ENCODE peak calls at places on chromosomes 11 and 22, in nine cellular contexts. D is mesenchymal stem cell, A is uterus, Y is choroid plexus epithelial cell, H is AG09309, K is cardiac fibroblast, E is left lung, N is fibroblast of mammary gland, T is AG10803. B is an unnamed sample.

GRCh38 chr11:32225491-32226285 is 134.8 kb downstream of the RCN1 start:
- DNase-seq in T (no peak), D (no peak), Y (no peak), E (no peak), N (no peak), K (no peak), A (no peak), H (no peak), B (no peak)

GRCh38 chr11:34968862-34969261 is 52.4 kb downstream of the PDHX start:
- DNase-seq in H (no peak), T (no peak), Y (no peak), E (no peak), A (no peak), K (no peak), N (no peak), D (no peak), B (no peak)

GRCh38 chr11:127627629-127628462 is 627.3 kb upstream of the KIRREL3 start:
- DNase-seq in K (no peak), T (no peak), N (no peak), E (peak), H (no peak), A (no peak), Y (no peak), D (no peak), B (no peak)

GRCh38 chr22:30308518-30309230 is 18.1 kb downstream of the TBC1D10A start:
- DNase-seq in D (peak), A (no peak), K (no peak), N (peak), H (no peak), E (no peak), Y (peak), T (peak), B (no peak)

GRCh38 chr11:78586452-78587046 is 11.9 kb upstream of the NARS2 start:
- DNase-seq in E (no peak), A (no peak), D (no peak), H (no peak), T (no peak), N (peak), Y (peak), K (no peak), B (no peak)

GRCh38 chr22:19805821-19806212 is 45.2 kb downstream of the TBX1 start:
- DNase-seq in Y (no peak), A (peak), T (no peak), H (no peak), N (no peak), D (no peak), K (no peak), E (peak), B (no peak)

GRCh38 chr11:84894666-84895065 is 732.5 kb downstream of the DLG2 start:
- DNase-seq in H (no peak), N (no peak), T (no peak), A (no peak), D (no peak), K (no peak), E (no peak), Y (no peak), B (no peak)

GRCh38 chr11:33732176-33732575 is 4.0 kb downstream of the CD59 start:
- DNase-seq in D (no peak), Y (no peak), H (no peak), T (no peak), E (no peak), N (no peak), A (no peak), K (no peak), B (no peak)

GRCh38 chr11:76577199-76577920 is 93.2 kb downstream of the LRRC32 start:
- DNase-seq in E (no peak), Y (peak), T (peak), H (peak), D (peak), N (no peak), A (no peak), K (peak), B (peak)

GRCh38 chr11:110962907-110963306 is 250.7 kb upstream of the ARHGAP20 start:
- DNase-seq in D (peak), A (no peak), T (no peak), N (no peak), K (no peak), Y (peak), E (no peak), H (no peak), B (no peak)

GRCh38 chr22:49286236-49286760 is 541.4 kb downstream of the BRD1 start:
- DNase-seq in H (no peak), T (no peak), A (no peak), N (no peak), Y (no peak), D (no peak), K (no peak), E (no peak), B (no peak)

GRCh38 chr22:47030143-47030641 is 267.7 kb downstream of the TBC1D22A start:
- DNase-seq in T (peak), E (no peak), N (peak), Y (no peak), K (no peak), D (no peak), H (no peak), A (no peak), B (no peak)

GRCh38 chr11:110219011-110219785 is 77.2 kb downstream of the RDX start:
- DNase-seq in K (peak), T (peak), E (no peak), N (peak), H (no peak), A (no peak), D (no peak), Y (no peak), B (no peak)

GRCh38 chr11:45929486-45930030 is 7.1 kb downstream of the LARGE2 start:
- DNase-seq in T (no peak), D (no peak), A (no peak), N (no peak), K (no peak), E (no peak), H (no peak), Y (no peak), B (no peak)

GRCh38 chr11:65298655-65299179 is 15.9 kb upstream of the CDC42EP2 start:
- DNase-seq in K (peak), A (peak), T (peak), D (peak), H (peak), Y (peak), N (peak), E (no peak), B (no peak)

GRCh38 chr11:76410771-76411423 is 29.8 kb downstream of the GVQW3 start:
- DNase-seq in N (peak), E (no peak), A (peak), Y (no peak), D (no peak), H (no peak), T (no peak), K (no peak), B (no peak)

GRCh38 chr11:27215471-27216267 is 147.3 kb downstream of the CCDC34 start:
- DNase-seq in N (no peak), A (peak), Y (no peak), K (peak), H (no peak), E (peak), D (no peak), T (no peak), B (no peak)

GRCh38 chr11:71339178-71339881 is 87.0 kb upstream of the SHANK2 start:
- DNase-seq in N (peak), K (peak), T (peak), D (no peak), Y (no peak), A (no peak), H (no peak), E (no peak), B (no peak)

GRCh38 chr22:43925433-43926348 is 2.1 kb downstream of the PNPLA3 start:
- DNase-seq in T (no peak), K (peak), D (peak), E (no peak), N (no peak), A (no peak), Y (no peak), H (no peak), B (no peak)

GRCh38 chr11:109350091-109350490 is 71.9 kb upstream of the C11orf87 start:
- DNase-seq in H (no peak), E (no peak), T (no peak), Y (no peak), N (no peak), K (no peak), D (no peak), A (no peak), B (no peak)

GRCh38 chr11:4936745-4937144 is 10.7 kb downstream of the OR51A4 start:
- DNase-seq in K (no peak), N (no peak), Y (no peak), H (no peak), D (no peak), A (no peak), E (no peak), T (no peak), B (no peak)

GRCh38 chr22:29288837-29289236 is 17.6 kb upstream of the GAS2L1 start:
- DNase-seq in N (no peak), A (no peak), Y (no peak), T (no peak), H (no peak), D (no peak), K (no peak), E (no peak), B (no peak)

GRCh38 chr22:27996529-27996925 is 77.5 kb upstream of the PITPNB start:
- DNase-seq in Y (no peak), A (no peak), E (peak), K (no peak), N (no peak), D (no peak), T (no peak), H (no peak), B (no peak)

GRCh38 chr11:83713701-83714100 is 427.5 kb upstream of the CCDC90B start:
- DNase-seq in E (peak), H (no peak), T (peak), A (peak), N (peak), D (peak), Y (peak), K (no peak), B (peak)

GRCh38 chr11:45031912-45032519 is 81.3 kb upstream of the TP53I11 start:
- DNase-seq in K (no peak), N (no peak), E (no peak), A (no peak), T (no peak), Y (no peak), D (no peak), H (no peak), B (no peak)

GRCh38 chr11:64069401-64070300 is 33.9 kb downstream of the FLRT1 start:
- DNase-seq in Y (no peak), T (no peak), N (no peak), E (no peak), K (no peak), D (no peak), A (no peak), H (no peak), B (no peak)

GRCh38 chr11:42023267-42023666 is 563.8 kb upstream of the LRRC4C start:
- DNase-seq in E (no peak), D (no peak), T (no peak), H (no peak), K (no peak), Y (no peak), A (no peak), N (no peak), B (no peak)

GRCh38 chr11:116162086-116162485 is 610.7 kb downstream of the BUD13 start:
- DNase-seq in D (no peak), N (no peak), H (no peak), T (no peak), K (no peak), Y (no peak), E (no peak), A (no peak), B (no peak)

GRCh38 chr11:57781529-57781943 is 19.9 kb downstream of the CTNND1 start:
- DNase-seq in E (peak), T (no peak), H (no peak), K (peak), N (peak), A (no peak), Y (no peak), D (peak), B (no peak)

GRCh38 chr11:119319136-119319701 is 2.3 kb upstream of the MCAM start:
- DNase-seq in A (no peak), T (no peak), N (no peak), E (no peak), H (no peak), K (no peak), D (no peak), Y (no peak), B (no peak)

GRCh38 chr11:29333993-29334780 is 682.6 kb downstream of the KCNA4 start:
- DNase-seq in H (no peak), K (peak), Y (peak), E (no peak), N (peak), T (peak), D (peak), A (no peak), B (no peak)

GRCh38 chr11:119363874-119364590 is 17.5 kb downstream of the USP2 start:
- DNase-seq in E (no peak), A (peak), D (no peak), T (peak), K (peak), H (no peak), Y (no peak), N (no peak), B (no peak)

GRCh38 chr11:35723493-35724284 is 61.1 kb downstream of the TRIM44 start:
- DNase-seq in E (no peak), N (peak), K (peak), T (no peak), A (no peak), D (peak), H (no peak), Y (peak), B (no peak)

GRCh38 chr11:122159861-122160260 is 43.8 kb upstream of the BLID start:
- DNase-seq in D (no peak), E (no peak), N (no peak), H (no peak), A (no peak), K (no peak), Y (no peak), T (no peak), B (no peak)
- H3K4me3 ChIP-seq in D (no peak), E (no peak), N (no peak), H (no peak), A (peak), K (no peak), Y (no peak), T (peak), B (no peak)

GRCh38 chr11:12287374-12288211 is 89.8 kb upstream of the PARVA start:
- DNase-seq in K (peak), T (peak), D (peak), H (peak), A (peak), Y (peak), N (peak), E (peak), B (peak)
- H3K4me3 ChIP-seq in K (peak), T (peak), D (no peak), H (peak), A (no peak), Y (peak), N (peak), E (no peak), B (peak)

GRCh38 chr22:37267128-37267587 is 15.2 kb upstream of the CYTH4 start:
- DNase-seq in K (peak), A (no peak), T (no peak), D (peak), H (no peak), N (no peak), E (peak), Y (peak), B (no peak)

GRCh38 chr22:37266581-37267127 is 15.7 kb upstream of the CYTH4 start:
- DNase-seq in H (no peak), Y (no peak), T (no peak), K (no peak), D (no peak), E (no peak), A (no peak), N (no peak), B (no peak)

GRCh38 chr22:37269930-37270678 is 12.2 kb upstream of the CYTH4 start:
- DNase-seq in H (no peak), T (no peak), K (no peak), D (no peak), N (no peak), A (no peak), E (peak), Y (no peak), B (no peak)

GRCh38 chr22:37270928-37271650 is 11.2 kb upstream of the CYTH4 start:
- DNase-seq in H (no peak), A (no peak), E (peak), T (peak), D (no peak), N (peak), K (peak), Y (no peak), B (no peak)

GRCh38 chr22:37267661-37268413 is 14.5 kb upstream of the CYTH4 start:
- DNase-seq in H (no peak), K (no peak), E (peak), T (no peak), D (peak), N (no peak), Y (no peak), A (no peak), B (no peak)
- H3K4me3 ChIP-seq in H (no peak), K (no peak), E (peak), T (no peak), D (no peak), N (no peak), Y (no peak), A (no peak), B (no peak)

DNA sequence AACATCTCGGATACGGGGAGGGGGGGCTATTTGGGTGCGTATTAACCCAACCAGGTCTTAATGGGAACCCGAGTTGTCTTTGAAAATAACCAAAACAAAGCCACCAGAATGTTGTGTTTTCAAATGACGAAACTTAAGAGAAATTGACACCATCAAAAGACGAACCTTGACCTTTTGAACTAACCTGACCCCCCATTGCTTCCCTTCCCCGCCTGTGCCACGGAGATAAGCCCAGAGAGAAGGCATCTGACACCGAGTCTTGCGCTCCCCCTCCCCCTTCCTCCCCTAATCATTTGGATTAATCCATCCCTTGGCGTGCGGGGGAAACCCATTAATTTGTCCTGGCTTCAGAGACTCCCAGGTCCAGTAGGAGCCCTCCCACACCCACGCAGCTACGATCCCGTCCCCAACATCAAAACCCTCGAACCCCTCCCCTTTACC is 4.5 kb upstream of the GCAT start:
- DNase-seq in Y (no peak), N (no peak), H (no peak), T (no peak), D (no peak), E (no peak), K (no peak), A (no peak), B (no peak)
- H3K4me3 ChIP-seq in Y (peak), N (peak), H (no peak), T (no peak), D (no peak), E (peak), K (no peak), A (no peak), B (peak)

GRCh38 chr11:90220391-90220790 is 2.5 kb downstream of the CHORDC1 start:
- DNase-seq in T (peak), K (peak), D (peak), N (peak), A (no peak), Y (peak), E (no peak), H (peak), B (no peak)
- H3K4me3 ChIP-seq in T (no peak), K (no peak), D (no peak), N (no peak), A (no peak), Y (no peak), E (peak), H (no peak), B (no peak)

DNA sequence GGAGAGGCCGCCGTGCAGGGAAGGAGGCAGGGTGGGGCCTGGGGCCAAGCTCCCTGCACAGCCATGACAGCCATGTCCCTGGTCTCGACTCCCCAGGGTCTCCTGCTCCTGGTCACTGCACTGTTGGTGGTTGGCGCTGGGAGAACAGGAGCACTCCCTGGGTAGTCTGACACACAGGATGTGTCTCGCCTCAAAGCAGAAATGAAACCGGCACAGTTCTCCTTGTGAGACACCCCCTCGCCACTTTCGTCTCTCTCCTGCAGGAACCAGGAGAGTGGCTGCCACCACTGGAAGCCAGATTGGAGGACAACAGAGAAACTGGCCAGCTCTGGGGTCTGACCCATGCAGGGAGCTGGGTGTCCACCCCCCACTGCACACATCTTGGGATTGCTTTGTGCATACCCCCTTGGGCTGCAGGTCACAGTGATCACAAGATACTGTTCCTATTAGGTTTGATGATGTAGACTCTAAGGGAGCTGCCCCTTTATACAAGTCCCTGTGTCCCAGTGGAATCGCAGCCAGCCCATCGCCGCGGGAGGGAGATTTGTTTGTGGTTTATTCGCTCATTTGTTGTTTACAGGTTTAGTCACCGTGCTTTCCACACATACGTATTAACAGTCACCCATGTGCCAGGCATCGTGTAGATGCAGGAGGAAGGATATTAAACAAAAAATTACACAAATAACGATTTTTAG is 27.0 kb upstream of the YWHAH start:
- DNase-seq in N (no peak), Y (no peak), T (no peak), H (no peak), K (no peak), D (no peak), A (no peak), E (peak), B (no peak)
- H3K4me3 ChIP-seq in N (no peak), Y (no peak), T (no peak), H (no peak), K (no peak), D (no peak), A (no peak), E (no peak), B (no peak)

DNA sequence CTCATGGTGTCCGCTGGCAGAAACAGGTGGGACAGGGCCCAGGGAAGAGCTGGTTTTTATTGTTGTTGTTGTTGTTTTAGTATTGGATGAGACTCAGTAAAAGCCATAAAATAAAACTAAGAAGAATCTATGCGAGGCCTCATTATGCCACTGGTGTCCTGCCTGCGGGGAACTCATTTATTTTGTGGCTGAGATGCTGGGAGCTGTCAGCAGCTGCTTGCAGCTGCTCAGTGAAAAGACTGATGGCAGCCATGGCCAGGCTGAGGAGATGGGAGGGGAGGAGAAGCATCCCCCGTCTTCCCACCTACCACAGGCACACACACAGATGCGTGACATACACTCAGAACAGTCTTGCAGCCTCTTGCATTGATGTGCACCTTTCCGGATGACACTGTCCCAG is 7.7 kb upstream of the CLMP start:
- DNase-seq in K (no peak), N (no peak), E (no peak), D (peak), A (peak), Y (no peak), H (no peak), T (no peak), B (no peak)
- H3K4me3 ChIP-seq in K (no peak), N (no peak), E (no peak), D (no peak), A (no peak), Y (no peak), H (no peak), T (no peak), B (no peak)

DNA sequence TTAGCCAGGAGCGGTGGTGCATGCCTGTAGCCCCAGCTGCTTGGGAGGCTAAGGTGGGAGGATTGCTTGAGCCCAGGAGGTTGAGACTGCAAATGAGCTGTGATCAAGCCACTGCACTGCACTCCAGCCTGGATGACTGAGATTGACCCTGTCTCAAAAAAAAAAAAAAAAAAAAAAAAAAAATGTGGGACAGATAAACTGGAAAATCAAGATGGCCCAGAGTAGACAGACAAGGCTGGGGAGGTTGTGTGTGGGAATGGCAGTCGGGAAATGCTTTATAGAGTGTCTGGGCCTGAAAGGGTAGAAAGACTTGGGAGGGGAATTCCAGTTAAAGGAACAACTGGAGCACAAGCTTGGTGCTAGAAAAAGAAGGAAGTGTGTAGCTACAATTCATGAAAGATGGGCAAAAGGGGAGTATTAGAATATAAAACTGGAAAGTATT is 18.2 kb upstream of the WDR74 start:
- DNase-seq in T (no peak), N (no peak), D (peak), Y (no peak), H (no peak), A (no peak), K (no peak), E (no peak), B (no peak)
- H3K4me3 ChIP-seq in T (no peak), N (peak), D (no peak), Y (no peak), H (no peak), A (no peak), K (no peak), E (peak), B (no peak)

B was measured in epithelial cell of proximal tubule.